ENCODE peak calls at places on chromosomes 11 and 22, in ten cellular contexts. One of them, this sample, is unnamed.
A peak's percentile ranks its signal among the peaks of the same experiment; 100 is the strongest.

GRCh38 chr11:126084608-126084912 is 21.9 kb upstream of the CDON start:
- DNase-seq in IMR-90: no peak
- DNase-seq in adrenal gland: no peak
- DNase-seq in astrocyte of the spinal cord: no peak
- DNase-seq in GM23338: no peak
- DNase-seq in A549: no peak
- DNase-seq in upper lobe of left lung: no peak
- DNase-seq in PC-3: no peak
- DNase-seq in astrocyte of the cerebellum: no peak
- DNase-seq in CD8-positive, alpha-beta T cell: no peak
- DNase-seq in this sample: no peak

GRCh38 chr11:18455686-18456372 is at the start of gene LDHAL6A:
- DNase-seq in IMR-90: no peak
- DNase-seq in adrenal gland: no peak
- DNase-seq in astrocyte of the spinal cord: no peak
- DNase-seq in GM23338: peak; percentile 50
- DNase-seq in A549: no peak
- DNase-seq in upper lobe of left lung: peak; percentile 81
- DNase-seq in PC-3: no peak
- DNase-seq in astrocyte of the cerebellum: no peak
- DNase-seq in CD8-positive, alpha-beta T cell: no peak
- DNase-seq in this sample: no peak

GRCh38 chr11:68962527-68963250 is 18.1 kb downstream of the MRGPRD start:
- DNase-seq in IMR-90: no peak
- DNase-seq in adrenal gland: no peak
- DNase-seq in astrocyte of the spinal cord: peak; percentile 19
- DNase-seq in GM23338: no peak
- DNase-seq in A549: no peak
- DNase-seq in upper lobe of left lung: no peak
- DNase-seq in PC-3: no peak
- DNase-seq in astrocyte of the cerebellum: peak; percentile 23
- DNase-seq in CD8-positive, alpha-beta T cell: peak; percentile 19
- DNase-seq in this sample: no peak

GRCh38 chr22:50048066-50048765 is 9.9 kb downstream of the TTLL8 start:
- DNase-seq in IMR-90: no peak
- DNase-seq in adrenal gland: no peak
- DNase-seq in astrocyte of the spinal cord: no peak
- DNase-seq in GM23338: no peak
- DNase-seq in A549: no peak
- DNase-seq in upper lobe of left lung: no peak
- DNase-seq in PC-3: no peak
- DNase-seq in astrocyte of the cerebellum: no peak
- DNase-seq in CD8-positive, alpha-beta T cell: no peak
- DNase-seq in this sample: no peak

GRCh38 chr11:14339356-14339755 is 19.6 kb downstream of the RRAS2 start:
- DNase-seq in IMR-90: no peak
- DNase-seq in adrenal gland: no peak
- DNase-seq in astrocyte of the spinal cord: no peak
- DNase-seq in GM23338: no peak
- DNase-seq in A549: no peak
- DNase-seq in upper lobe of left lung: no peak
- DNase-seq in PC-3: no peak
- DNase-seq in astrocyte of the cerebellum: no peak
- DNase-seq in CD8-positive, alpha-beta T cell: no peak
- DNase-seq in this sample: no peak

GRCh38 chr11:35725880-35726279 is 63.3 kb downstream of the TRIM44 start:
- DNase-seq in IMR-90: peak; percentile 88
- DNase-seq in adrenal gland: peak; percentile 33
- DNase-seq in astrocyte of the spinal cord: peak; percentile 83
- DNase-seq in GM23338: no peak
- DNase-seq in A549: no peak
- DNase-seq in upper lobe of left lung: no peak
- DNase-seq in PC-3: peak; percentile 72
- DNase-seq in astrocyte of the cerebellum: peak; percentile 68
- DNase-seq in CD8-positive, alpha-beta T cell: no peak
- DNase-seq in this sample: peak; percentile 2

GRCh38 chr22:23066200-23067022 is 3.9 kb upstream of the GNAZ start:
- DNase-seq in IMR-90: no peak
- DNase-seq in adrenal gland: no peak
- DNase-seq in astrocyte of the spinal cord: no peak
- DNase-seq in GM23338: no peak
- DNase-seq in A549: no peak
- DNase-seq in upper lobe of left lung: no peak
- DNase-seq in PC-3: no peak
- DNase-seq in astrocyte of the cerebellum: no peak
- DNase-seq in CD8-positive, alpha-beta T cell: no peak
- DNase-seq in this sample: no peak

GRCh38 chr22:47145883-47146282 is 383.4 kb downstream of the TBC1D22A start:
- DNase-seq in IMR-90: no peak
- DNase-seq in adrenal gland: no peak
- DNase-seq in astrocyte of the spinal cord: no peak
- DNase-seq in GM23338: no peak
- DNase-seq in A549: no peak
- DNase-seq in upper lobe of left lung: no peak
- DNase-seq in PC-3: no peak
- DNase-seq in astrocyte of the cerebellum: no peak
- DNase-seq in CD8-positive, alpha-beta T cell: no peak
- DNase-seq in this sample: no peak

GRCh38 chr11:35529971-35530495 is 4.6 kb upstream of the PAMR1 start:
- DNase-seq in IMR-90: peak; percentile 98
- DNase-seq in adrenal gland: peak; percentile 44
- DNase-seq in astrocyte of the spinal cord: peak; percentile 96
- DNase-seq in GM23338: no peak
- DNase-seq in A549: no peak
- DNase-seq in upper lobe of left lung: no peak
- DNase-seq in PC-3: peak; percentile 91
- DNase-seq in astrocyte of the cerebellum: peak; percentile 99
- DNase-seq in CD8-positive, alpha-beta T cell: no peak
- DNase-seq in this sample: peak; percentile 87

GRCh38 chr11:92827132-92827531 is 142.3 kb upstream of the MTNR1B start:
- DNase-seq in IMR-90: no peak
- DNase-seq in adrenal gland: no peak
- DNase-seq in astrocyte of the spinal cord: peak; percentile 19
- DNase-seq in GM23338: no peak
- DNase-seq in A549: no peak
- DNase-seq in upper lobe of left lung: no peak
- DNase-seq in PC-3: no peak
- DNase-seq in astrocyte of the cerebellum: no peak
- DNase-seq in CD8-positive, alpha-beta T cell: no peak
- DNase-seq in this sample: no peak

GRCh38 chr22:42880815-42881214 is 23.7 kb upstream of the ARFGAP3 start:
- DNase-seq in IMR-90: no peak
- DNase-seq in adrenal gland: no peak
- DNase-seq in astrocyte of the spinal cord: no peak
- DNase-seq in GM23338: peak; percentile 56
- DNase-seq in A549: no peak
- DNase-seq in upper lobe of left lung: no peak
- DNase-seq in PC-3: no peak
- DNase-seq in astrocyte of the cerebellum: no peak
- DNase-seq in CD8-positive, alpha-beta T cell: no peak
- DNase-seq in this sample: no peak
- TF ChIP-seq CTCF in IMR-90: no peak
- TF ChIP-seq CTCF in adrenal gland: no peak
- TF ChIP-seq CTCF in astrocyte of the spinal cord: peak; percentile 37
- TF ChIP-seq CTCF in GM23338: peak; percentile 48
- TF ChIP-seq CTCF in A549: peak; percentile 17
- TF ChIP-seq CTCF in upper lobe of left lung: no peak
- TF ChIP-seq CTCF in PC-3: peak; percentile 39
- TF ChIP-seq CTCF in astrocyte of the cerebellum: peak; percentile 11
- TF ChIP-seq CTCF in CD8-positive, alpha-beta T cell: no peak
- TF ChIP-seq CTCF in this sample: no peak

GRCh38 chr11:75891947-75892739 is 77.1 kb downstream of the UVRAG start:
- DNase-seq in IMR-90: no peak
- DNase-seq in adrenal gland: no peak
- DNase-seq in astrocyte of the spinal cord: no peak
- DNase-seq in GM23338: no peak
- DNase-seq in A549: no peak
- DNase-seq in upper lobe of left lung: no peak
- DNase-seq in PC-3: no peak
- DNase-seq in astrocyte of the cerebellum: no peak
- DNase-seq in CD8-positive, alpha-beta T cell: no peak
- DNase-seq in this sample: no peak
- H3K4me3 ChIP-seq in IMR-90: no peak overlapping the region
- H3K4me3 ChIP-seq in adrenal gland: no peak overlapping the region
- H3K4me3 ChIP-seq in astrocyte of the spinal cord: no peak overlapping the region
- H3K4me3 ChIP-seq in GM23338: no peak overlapping the region
- H3K4me3 ChIP-seq in A549: no peak overlapping the region
- H3K4me3 ChIP-seq in upper lobe of left lung: no peak overlapping the region
- H3K4me3 ChIP-seq in PC-3: no peak overlapping the region
- H3K4me3 ChIP-seq in astrocyte of the cerebellum: no peak overlapping the region
- H3K4me3 ChIP-seq in CD8-positive, alpha-beta T cell: no peak overlapping the region
- H3K4me3 ChIP-seq in this sample: no peak overlapping the region

DNA sequence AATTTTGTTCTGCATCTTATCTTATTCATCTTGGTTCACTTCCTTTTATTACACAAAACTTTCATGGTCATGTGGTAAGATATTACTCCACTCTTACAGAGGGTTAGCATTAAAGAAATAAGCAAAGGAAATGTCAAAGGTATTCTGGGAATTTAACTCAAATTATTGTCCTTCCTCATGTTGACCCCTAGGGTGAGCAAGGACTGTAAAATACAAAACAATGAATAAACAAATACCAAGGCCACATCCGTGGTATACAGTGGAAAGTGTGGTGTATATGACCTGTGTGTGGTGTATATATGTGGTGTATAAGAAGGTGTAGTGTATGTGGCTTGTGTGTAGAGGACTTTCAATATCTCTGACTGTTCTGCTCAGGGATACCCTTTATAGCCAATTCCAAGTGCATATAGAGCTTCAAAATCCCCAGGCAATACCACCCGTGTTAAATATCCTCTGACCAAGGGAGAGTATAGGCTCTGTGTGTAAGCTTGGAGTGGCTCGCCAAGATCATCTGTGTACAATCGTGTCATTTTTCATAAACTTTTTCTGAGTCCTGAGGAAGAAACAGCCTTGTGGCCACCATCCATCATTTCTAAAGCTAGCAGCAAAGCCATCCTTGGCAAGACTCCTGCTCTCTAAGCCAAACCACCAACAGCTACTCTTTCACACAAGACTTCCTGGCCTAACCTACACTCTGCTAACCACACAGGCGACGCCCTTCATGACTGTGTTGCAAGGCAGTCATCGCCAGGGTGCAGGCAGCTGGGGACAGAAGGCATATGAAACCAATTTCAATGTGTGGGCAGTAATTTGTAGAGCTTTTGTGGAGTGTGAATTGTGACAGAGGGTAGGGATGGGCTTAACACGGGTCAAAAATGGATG is 548.0 kb downstream of the ETS1 start:
- DNase-seq in IMR-90: peak; percentile 82
- DNase-seq in adrenal gland: no peak
- DNase-seq in astrocyte of the spinal cord: peak; percentile 90
- DNase-seq in GM23338: no peak
- DNase-seq in A549: no peak
- DNase-seq in upper lobe of left lung: no peak
- DNase-seq in PC-3: peak; percentile 94
- DNase-seq in astrocyte of the cerebellum: peak; percentile 83
- DNase-seq in CD8-positive, alpha-beta T cell: peak; percentile 69
- DNase-seq in this sample: peak; percentile 57
- TF ChIP-seq CTCF in IMR-90: peak; percentile 5
- TF ChIP-seq CTCF in adrenal gland: no peak
- TF ChIP-seq CTCF in astrocyte of the spinal cord: peak; percentile 10
- TF ChIP-seq CTCF in GM23338: peak; percentile 24
- TF ChIP-seq CTCF in A549: no peak
- TF ChIP-seq CTCF in upper lobe of left lung: no peak
- TF ChIP-seq CTCF in PC-3: peak; percentile 43
- TF ChIP-seq CTCF in astrocyte of the cerebellum: no peak
- TF ChIP-seq CTCF in CD8-positive, alpha-beta T cell: peak; percentile 22
- TF ChIP-seq CTCF in this sample: no peak

GRCh38 chr11:416757-417621 is 2.2 kb upstream of the SIGIRR start:
- DNase-seq in IMR-90: no peak
- DNase-seq in adrenal gland: no peak
- DNase-seq in astrocyte of the spinal cord: no peak
- DNase-seq in GM23338: peak; percentile 93
- DNase-seq in A549: no peak
- DNase-seq in upper lobe of left lung: peak; percentile 94
- DNase-seq in PC-3: peak; percentile 79
- DNase-seq in astrocyte of the cerebellum: no peak
- DNase-seq in CD8-positive, alpha-beta T cell: peak; percentile 54
- DNase-seq in this sample: no peak

GRCh38 chr11:414333-414857 is 404 bp downstream of the SIGIRR start:
- DNase-seq in IMR-90: no peak
- DNase-seq in adrenal gland: no peak
- DNase-seq in astrocyte of the spinal cord: no peak
- DNase-seq in GM23338: no peak
- DNase-seq in A549: no peak
- DNase-seq in upper lobe of left lung: peak; percentile 68
- DNase-seq in PC-3: no peak
- DNase-seq in astrocyte of the cerebellum: no peak
- DNase-seq in CD8-positive, alpha-beta T cell: no peak
- DNase-seq in this sample: no peak

GRCh38 chr11:415640-416041 is 842 bp upstream of the SIGIRR start:
- DNase-seq in IMR-90: no peak
- DNase-seq in adrenal gland: no peak
- DNase-seq in astrocyte of the spinal cord: no peak
- DNase-seq in GM23338: no peak
- DNase-seq in A549: no peak
- DNase-seq in upper lobe of left lung: no peak
- DNase-seq in PC-3: no peak
- DNase-seq in astrocyte of the cerebellum: no peak
- DNase-seq in CD8-positive, alpha-beta T cell: no peak
- DNase-seq in this sample: no peak

GRCh38 chr11:417652-418342 is 3.0 kb upstream of the SIGIRR start:
- DNase-seq in IMR-90: no peak
- DNase-seq in adrenal gland: no peak
- DNase-seq in astrocyte of the spinal cord: no peak
- DNase-seq in GM23338: no peak
- DNase-seq in A549: no peak
- DNase-seq in upper lobe of left lung: peak; percentile 61
- DNase-seq in PC-3: no peak
- DNase-seq in astrocyte of the cerebellum: no peak
- DNase-seq in CD8-positive, alpha-beta T cell: no peak
- DNase-seq in this sample: no peak

DNA sequence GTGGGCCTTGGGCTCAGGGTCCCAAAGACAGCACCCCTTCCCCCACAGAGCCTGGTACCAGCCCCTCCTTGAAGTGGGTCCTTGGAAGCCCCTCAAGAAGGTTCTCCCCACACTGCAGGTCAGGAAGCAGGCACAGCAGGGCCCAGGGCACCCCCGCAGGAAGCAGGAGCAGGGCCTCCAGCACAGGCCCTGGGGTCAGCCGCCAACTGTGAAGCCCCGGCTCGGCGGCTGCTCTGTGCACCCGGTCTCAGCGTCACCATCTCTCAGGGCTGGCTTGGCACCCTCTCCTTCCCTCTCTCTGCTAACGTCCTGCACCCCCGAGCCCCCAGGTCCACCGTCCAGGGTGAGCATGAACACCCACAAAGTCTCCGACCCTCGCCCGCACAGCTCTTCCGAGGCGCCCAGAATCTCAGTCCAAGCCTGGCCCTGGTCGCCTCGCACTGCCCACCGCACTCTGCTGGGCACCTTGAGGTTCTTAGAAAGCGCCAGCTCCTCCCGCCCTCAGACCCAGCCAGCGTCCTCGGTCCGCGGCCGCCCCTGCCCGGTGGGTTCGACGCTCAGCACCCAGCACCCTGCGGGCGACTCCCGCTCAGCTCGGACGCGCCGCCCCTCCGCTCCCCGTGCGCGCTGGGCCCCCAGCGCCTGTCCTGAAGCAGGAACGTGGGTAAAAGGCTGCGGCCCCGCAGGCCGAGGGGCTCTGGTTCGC is 1.4 kb upstream of the SIGIRR start:
- DNase-seq in IMR-90: no peak
- DNase-seq in adrenal gland: no peak
- DNase-seq in astrocyte of the spinal cord: no peak
- DNase-seq in GM23338: peak; percentile 39
- DNase-seq in A549: no peak
- DNase-seq in upper lobe of left lung: peak; percentile 73
- DNase-seq in PC-3: no peak
- DNase-seq in astrocyte of the cerebellum: no peak
- DNase-seq in CD8-positive, alpha-beta T cell: no peak
- DNase-seq in this sample: no peak
- H3K4me3 ChIP-seq in IMR-90: peak overlapping the region; percentile 41
- H3K4me3 ChIP-seq in adrenal gland: no peak overlapping the region
- H3K4me3 ChIP-seq in astrocyte of the spinal cord: peak overlapping the region; percentile 29
- H3K4me3 ChIP-seq in GM23338: peak overlapping the region; percentile 78
- H3K4me3 ChIP-seq in A549: peak overlapping the region; percentile 53
- H3K4me3 ChIP-seq in upper lobe of left lung: peak overlapping the region; percentile 90
- H3K4me3 ChIP-seq in PC-3: peak overlapping the region; percentile 80
- H3K4me3 ChIP-seq in astrocyte of the cerebellum: peak overlapping the region; percentile 12
- H3K4me3 ChIP-seq in CD8-positive, alpha-beta T cell: peak overlapping the region; percentile 82
- H3K4me3 ChIP-seq in this sample: peak overlapping the region; percentile 53

This sample was measured in AG04449.